ENCODE peak calls at places on chromosomes 12 and 14, in six cellular contexts. X, M, A, P, G and J are unnamed samples. For H3K4me1, the result is how much of the 10 kb centered on the place peaks cover.

GRCh38 chr12:96617178-96617577 is 127.8 kb downstream of the CFAP54 start:
- DNase-seq in X (no peak), M (no peak), A (no peak), P (no peak), G (no peak), J (no peak)

GRCh38 chr12:101671157-101671791 is 26.2 kb upstream of the CHPT1 start:
- DNase-seq in X (no peak), M (no peak), A (no peak), P (no peak), G (no peak), J (peak)

GRCh38 chr14:103819503-103820307 is 27.7 kb downstream of the PPP1R13B start:
- DNase-seq in X (no peak), M (no peak), A (peak), P (no peak), G (peak), J (peak)

GRCh38 chr12:57372233-57372632 is 58.6 kb downstream of the R3HDM2 start:
- DNase-seq in X (peak), M (peak), A (peak), P (no peak), G (no peak), J (no peak)

GRCh38 chr12:76341436-76342030 is 6.7 kb downstream of the BBS10 start:
- DNase-seq in X (peak), M (no peak), A (peak), P (no peak), G (no peak), J (no peak)

GRCh38 chr12:76936562-76937185 is 57.9 kb upstream of the CSRP2 start:
- DNase-seq in X (no peak), M (no peak), A (no peak), P (no peak), G (no peak), J (no peak)

GRCh38 chr14:92499216-92499615 is 14.4 kb upstream of the RIN3 start:
- DNase-seq in X (no peak), M (no peak), A (no peak), P (no peak), G (no peak), J (no peak)

GRCh38 chr12:75883241-75883640 is 148.3 kb downstream of the PHLDA1 start:
- DNase-seq in X (no peak), M (no peak), A (no peak), P (no peak), G (no peak), J (no peak)

GRCh38 chr14:67515386-67516079 is 17.6 kb upstream of the PLEKHH1 start:
- DNase-seq in X (no peak), M (peak), A (no peak), P (no peak), G (peak), J (peak)

GRCh38 chr14:36556811-36557433 is 25.5 kb downstream of the NKX2-8 start:
- DNase-seq in X (no peak), M (peak), A (peak), P (no peak), G (no peak), J (no peak)

GRCh38 chr14:77077040-77077439 is 21.0 kb upstream of the CIPC start:
- DNase-seq in X (no peak), M (no peak), A (no peak), P (no peak), G (peak), J (no peak)

GRCh38 chr12:13595536-13596450 is 385.6 kb downstream of the GRIN2B start:
- DNase-seq in X (no peak), M (no peak), A (no peak), P (no peak), G (no peak), J (no peak)

GRCh38 chr12:3269594-3269993 is 192.4 kb downstream of the TSPAN9 start:
- DNase-seq in X (no peak), M (no peak), A (no peak), P (no peak), G (no peak), J (no peak)
- TF ChIP-seq CTCF in X (no peak), M (no peak), A (no peak), P (no peak), G (no peak), J (no peak)

GRCh38 chr12:24078318-24078765 is 128.9 kb upstream of the SOX5 start:
- DNase-seq in X (peak), M (no peak), A (no peak), P (no peak), G (no peak), J (no peak)
- H3K4me1 ChIP-seq in X (under half), M (under half), A (under half), P (under half), G (under half), J (under half)

GRCh38 chr12:120686151-120686689 is 729 bp upstream of the MLEC start:
- DNase-seq in X (peak), M (peak), A (peak), P (peak), G (peak), J (peak)
- H3K4me3 ChIP-seq in X (peak), M (peak), A (peak), P (peak), G (peak), J (peak)

GRCh38 chr14:106843376-106843775 is 1317.0 kb downstream of the TMEM121 start:
- DNase-seq in X (no peak), M (no peak), A (no peak), P (no peak), G (no peak), J (no peak)

GRCh38 chr14:106841701-106842100 is 1315.3 kb downstream of the TMEM121 start:
- DNase-seq in X (no peak), M (no peak), A (no peak), P (no peak), G (no peak), J (no peak)

GRCh38 chr14:106843951-106844483 is 1317.6 kb downstream of the TMEM121 start:
- DNase-seq in X (no peak), M (peak), A (no peak), P (no peak), G (no peak), J (peak)

GRCh38 chr14:106844608-106845285 is 1318.4 kb downstream of the TMEM121 start:
- DNase-seq in X (no peak), M (peak), A (no peak), P (no peak), G (peak), J (peak)

GRCh38 chr14:106842687-106843086 is 1316.3 kb downstream of the TMEM121 start:
- DNase-seq in X (no peak), M (peak), A (no peak), P (no peak), G (no peak), J (peak)
- TF ChIP-seq CTCF in X (no peak), M (peak), A (no peak), P (peak), G (peak), J (peak)

GRCh38 chr12:93683410-93683809 is 6.2 kb downstream of the CRADD start:
- DNase-seq in X (no peak), M (no peak), A (no peak), P (no peak), G (no peak), J (no peak)
- H3K4me1 ChIP-seq in X (under half), M (under half), A (under half), P (under half), G (under half), J (under half)

GRCh38 chr14:101122855-101123129 is 219.3 kb upstream of the RTL1 start:
- DNase-seq in X (no peak), M (no peak), A (no peak), P (no peak), G (no peak), J (peak)
- H3K4me3 ChIP-seq in X (no peak), M (no peak), A (no peak), P (no peak), G (no peak), J (no peak)

GRCh38 chr12:54285150-54286041 is 4.9 kb downstream of the HNRNPA1 start:
- DNase-seq in X (no peak), M (no peak), A (no peak), P (no peak), G (no peak), J (no peak)
- TF ChIP-seq CTCF in X (no peak), M (peak), A (peak), P (no peak), G (peak), J (peak)

GRCh38 chr12:116133609-116134214 is 143.8 kb downstream of the MED13L start:
- DNase-seq in X (no peak), M (no peak), A (no peak), P (no peak), G (no peak), J (no peak)
- H3K4me1 ChIP-seq in X (under half), M (half or more), A (under half), P (half or more), G (under half), J (half or more)

GRCh38 chr12:69688496-69689427 is 10.3 kb downstream of the BEST3 start:
- DNase-seq in X (peak), M (peak), A (peak), P (peak), G (peak), J (peak)
- H3K4me3 ChIP-seq in X (peak), M (peak), A (no peak), P (peak), G (no peak), J (no peak)